ENCODE peak calls at places on chromosomes 5 and 9, in five cellular contexts. M is left ventricle myocardium inferior, V is lower leg skin, J is tibial nerve, W is sigmoid colon. F is an unnamed sample.

GRCh38 chr9:75064307-75065025 is 23.5 kb downstream of the NMRK1 start:
- DNase-seq in W (no peak), M (no peak), V (no peak), J (no peak), F (no peak)

GRCh38 chr9:130276121-130276520 is 10.6 kb downstream of the HMCN2 start:
- DNase-seq in M (no peak), J (no peak), W (peak; percentile 48), V (no peak), F (no peak)

GRCh38 chr5:142883025-142883424 is 112.8 kb downstream of the ARHGAP26 start:
- DNase-seq in J (no peak), W (no peak), V (no peak), M (no peak), F (no peak)

GRCh38 chr5:155522540-155522939 is 509.0 kb downstream of the KIF4B start:
- DNase-seq in M (no peak), W (no peak), V (no peak), J (no peak), F (no peak)

GRCh38 chr5:154309361-154309725 is 118.8 kb downstream of the GALNT10 start:
- DNase-seq in M (no peak), W (no peak), V (no peak), J (no peak), F (no peak)

GRCh38 chr9:110099236-110099741 is 108.7 kb downstream of the C9orf152 start:
- DNase-seq in M (no peak), W (no peak), V (peak; percentile 38), J (peak; percentile 46), F (peak; percentile 66)

GRCh38 chr9:71302776-71303175 is 181.4 kb upstream of the TRPM3 start:
- DNase-seq in M (no peak), J (no peak), V (no peak), W (no peak), F (no peak)

GRCh38 chr9:134662143-134662876 is 20.7 kb downstream of the COL5A1 start:
- DNase-seq in J (peak; percentile 60), W (peak; percentile 95), V (peak; percentile 47), M (peak; percentile 61), F (no peak)

GRCh38 chr5:160298189-160298588 is 14.2 kb downstream of the CCNJL start:
- DNase-seq in V (no peak), J (no peak), W (no peak), M (no peak), F (peak; percentile 50)

GRCh38 chr5:174589599-174589998 is 134.8 kb upstream of the MSX2 start:
- DNase-seq in V (no peak), M (no peak), J (no peak), W (no peak), F (no peak)

GRCh38 chr5:181189363-181189961 is 15.5 kb downstream of the TRIM7 start:
- DNase-seq in V (no peak), W (no peak), J (no peak), M (peak; percentile 40), F (peak; percentile 62)

GRCh38 chr5:8601831-8602354 is 732.9 kb downstream of the MTRR start:
- DNase-seq in V (no peak), M (no peak), W (no peak), J (no peak), F (no peak)

GRCh38 chr9:133684461-133685361 is 48.5 kb downstream of the DBH start:
- DNase-seq in J (no peak), V (no peak), M (peak; percentile 31), W (no peak), F (peak; percentile 16)

GRCh38 chr9:134068742-134069535 is 1.1 kb upstream of the BRD3 start:
- DNase-seq in W (peak; percentile 64), J (no peak), M (peak; percentile 16), V (no peak), F (peak; percentile 13)

GRCh38 chr5:163916376-163916775 is 411.0 kb downstream of the MAT2B start:
- DNase-seq in V (no peak), J (peak; percentile 11), M (no peak), W (no peak), F (no peak)

GRCh38 chr9:13915591-13916301 is 398.2 kb downstream of the NFIB start:
- DNase-seq in V (no peak), M (no peak), J (no peak), W (no peak), F (no peak)

GRCh38 chr5:102718819-102719218 is 36.3 kb upstream of the PAM start:
- DNase-seq in M (no peak), V (no peak), J (no peak), W (no peak), F (no peak)

GRCh38 chr9:87534957-87535356 is 37.3 kb downstream of the DAPK1 start:
- DNase-seq in M (no peak), V (no peak), W (no peak), J (no peak), F (no peak)

GRCh38 chr5:1292846-1293415 is 1.9 kb downstream of the TERT start:
- DNase-seq in V (no peak), J (no peak), M (no peak), W (peak; percentile 46), F (no peak)

GRCh38 chr5:123421773-123422172 is 1.4 kb downstream of the CEP120 start:
- DNase-seq in V (no peak), M (no peak), J (no peak), W (no peak), F (no peak)

GRCh38 chr9:5876026-5876425 is 14.7 kb upstream of the MLANA start:
- DNase-seq in V (no peak), J (no peak), W (no peak), M (no peak), F (no peak)

GRCh38 chr9:91060520-91061343 is 259.1 kb downstream of the SYK start:
- DNase-seq in W (peak; percentile 79), M (no peak), V (peak; percentile 87), J (peak; percentile 90), F (no peak)

DNA sequence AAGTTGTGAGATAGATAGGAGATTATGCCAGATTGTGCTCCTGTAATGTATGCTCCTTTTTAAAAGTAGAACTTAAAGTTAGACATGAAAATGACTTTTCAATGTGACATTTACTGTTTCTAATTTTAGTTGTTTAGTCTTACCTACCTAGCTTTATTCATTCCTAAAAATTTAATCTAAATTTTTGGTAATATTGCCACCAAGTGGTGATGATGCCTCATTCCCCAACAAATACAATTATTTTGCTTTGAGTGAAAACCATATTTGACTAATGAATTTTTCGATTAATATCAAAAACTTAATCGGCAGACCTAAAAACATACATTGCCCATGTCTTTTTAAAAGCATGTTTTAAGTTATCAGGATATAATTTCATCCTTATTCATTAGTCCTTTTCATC is 25.6 kb downstream of the PPWD1 start:
- DNase-seq in W (no peak), V (no peak), M (no peak), J (no peak), F (no peak)
- TF ChIP-seq CTCF in W (no peak), V (no peak), M (no peak), J (no peak), F (no peak)

DNA sequence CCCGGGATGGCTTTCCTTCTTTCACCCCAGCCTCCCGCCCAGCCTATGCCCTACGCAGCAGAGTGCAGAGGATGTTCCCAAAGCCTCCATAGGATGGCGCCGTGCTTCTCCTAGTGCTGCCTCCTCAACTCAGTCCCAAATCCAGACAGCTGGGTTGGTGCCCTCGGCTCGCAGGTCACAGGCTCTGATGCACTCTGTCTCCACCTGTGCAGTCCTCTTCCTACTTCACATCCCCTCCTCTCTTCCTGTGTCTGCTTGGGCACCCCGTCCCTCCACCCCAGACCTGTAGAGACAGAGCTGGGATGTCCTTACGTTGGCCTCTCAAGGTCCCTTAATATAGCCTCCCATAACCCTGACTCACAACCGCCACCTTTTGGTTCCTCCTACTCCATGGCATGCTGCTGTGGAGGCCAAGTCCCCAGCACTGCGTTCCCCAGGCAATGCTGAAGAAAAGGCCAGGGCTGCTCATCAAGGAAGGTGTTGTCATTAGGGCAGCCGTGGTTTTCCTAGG is 314.4 kb downstream of the GADD45G start:
- DNase-seq in J (no peak), M (peak; percentile 29), W (no peak), V (no peak), F (peak; percentile 31)
- TF ChIP-seq CTCF in J (no peak), M (peak; percentile 67), W (no peak), V (no peak), F (no peak)

GRCh38 chr9:38136386-38136785 is 67.4 kb upstream of the SHB start:
- DNase-seq in V (no peak), J (no peak), W (no peak), M (no peak), F (no peak)

GRCh38 chr9:38134578-38134977 is 65.6 kb upstream of the SHB start:
- DNase-seq in W (no peak), J (no peak), V (no peak), M (no peak), F (no peak)

GRCh38 chr9:38131729-38132128 is 62.7 kb upstream of the SHB start:
- DNase-seq in J (no peak), V (no peak), M (no peak), W (no peak), F (no peak)

GRCh38 chr9:38132956-38133355 is 63.9 kb upstream of the SHB start:
- DNase-seq in M (no peak), V (no peak), J (no peak), W (no peak), F (no peak)

DNA sequence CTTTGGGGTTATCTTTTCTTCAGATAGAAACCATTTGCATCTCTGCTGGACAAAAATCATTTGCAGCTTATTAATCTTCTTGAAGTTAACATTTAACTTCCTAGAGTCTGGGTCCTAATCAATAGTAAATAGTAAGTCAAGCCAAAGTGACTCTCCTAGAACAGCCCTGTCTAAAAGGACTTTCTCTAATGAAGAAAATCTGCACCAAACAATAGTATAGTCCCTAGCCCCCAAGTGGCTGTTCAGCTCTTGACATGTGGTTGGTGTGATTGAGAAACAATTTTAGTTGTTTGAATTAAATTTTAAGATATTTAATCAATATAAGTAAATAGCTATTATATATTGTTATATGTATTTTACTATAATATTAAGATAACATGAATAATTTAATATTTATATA is 64.6 kb upstream of the SHB start:
- DNase-seq in W (no peak), J (no peak), V (no peak), M (no peak), F (no peak)
- TF ChIP-seq CTCF in W (no peak), J (no peak), V (no peak), M (no peak), F (no peak)

GRCh38 chr5:139636207-139636792 is 11.8 kb upstream of the CXXC5 start:
- DNase-seq in M (no peak), W (no peak), J (no peak), V (no peak), F (no peak)

GRCh38 chr5:139634541-139634940 is 13.6 kb upstream of the CXXC5 start:
- DNase-seq in M (no peak), V (no peak), W (peak; percentile 52), J (no peak), F (no peak)

GRCh38 chr5:139635191-139635590 is 13.0 kb upstream of the CXXC5 start:
- DNase-seq in W (peak; percentile 38), V (no peak), M (no peak), J (no peak), F (no peak)

GRCh38 chr5:139636975-139637408 is 11.2 kb upstream of the CXXC5 start:
- DNase-seq in J (no peak), V (no peak), M (no peak), W (no peak), F (no peak)

DNA sequence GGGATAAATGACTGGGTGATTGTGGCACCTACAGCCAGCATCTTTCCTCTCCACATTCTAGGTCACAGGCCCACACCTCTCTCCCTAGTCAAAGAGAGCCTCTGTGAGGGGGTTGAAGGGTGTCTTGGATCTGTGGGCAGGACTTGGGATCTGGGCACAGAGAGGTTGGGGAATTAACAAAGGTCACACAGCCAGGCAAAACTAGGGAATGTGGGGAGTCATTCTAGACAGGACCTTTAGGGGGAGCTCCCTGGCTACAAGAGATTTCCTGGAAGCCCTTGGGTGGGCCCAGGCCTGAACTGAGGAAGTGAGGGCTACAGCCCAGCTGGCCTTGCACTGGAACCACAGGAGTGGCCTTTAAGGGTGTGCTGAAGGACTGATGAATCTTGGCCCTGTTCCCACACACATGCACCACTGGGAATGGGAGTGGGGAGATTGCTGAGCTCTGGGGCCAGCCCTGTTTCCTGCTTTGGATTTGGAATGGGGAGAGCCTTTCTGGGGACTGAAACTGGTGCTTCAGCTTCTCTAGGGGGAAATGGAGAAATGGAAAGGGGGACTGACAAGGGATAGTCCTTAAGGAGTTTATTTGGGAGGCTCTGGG is 12.4 kb upstream of the CXXC5 start:
- DNase-seq in W (peak; percentile 92), M (peak; percentile 85), J (peak; percentile 76), V (peak; percentile 84), F (peak; percentile 59)
- TF ChIP-seq CTCF in W (peak; percentile 49), M (peak; percentile 82), J (peak; percentile 83), V (no peak), F (peak; percentile 65)

F was measured in glutamatergic neuron.